ENCODE peak calls at places on chromosomes 4 and X, in seven cellular contexts. E is NB4, D is AG10803, M is choroid plexus epithelial cell, Q is cardiac fibroblast, H is astrocyte, J is lower lobe of right lung. A is an unnamed sample.

GRCh38 chr4:65971686-65972085 is 301.4 kb upstream of the EPHA5 start:
- DNase-seq in E (no peak), D (no peak), M (no peak), Q (no peak), H (no peak), J (no peak), A (no peak)

GRCh38 chrX:46628406-46629371 is 55.1 kb downstream of the CHST7 start:
- DNase-seq in E (peak), D (peak), M (peak), Q (peak), H (peak), J (peak), A (no peak)

GRCh38 chr4:55554453-55555030 is 7.8 kb upstream of the CLOCK start:
- DNase-seq in E (peak), D (peak), M (peak), Q (peak), H (no peak), J (no peak), A (peak)

GRCh38 chr4:165684177-165684870 is 188.7 kb upstream of the TLL1 start:
- DNase-seq in E (no peak), D (peak), M (peak), Q (peak), H (peak), J (no peak), A (peak)

GRCh38 chrX:124354648-124355047 is 8.3 kb downstream of the SH2D1A start:
- DNase-seq in E (no peak), D (no peak), M (no peak), Q (no peak), H (no peak), J (no peak), A (no peak)

GRCh38 chrX:123424546-123424945 is 240.5 kb downstream of the GRIA3 start:
- DNase-seq in E (no peak), D (peak), M (peak), Q (peak), H (peak), J (no peak), A (peak)

GRCh38 chr4:52037730-52038108 is 380 bp downstream of the SGCB start:
- DNase-seq in E (no peak), D (peak), M (peak), Q (peak), H (peak), J (no peak), A (peak)

GRCh38 chr4:99848576-99848975 is 31.9 kb downstream of the DAPP1 start:
- DNase-seq in E (no peak), D (no peak), M (no peak), Q (no peak), H (no peak), J (no peak), A (no peak)

GRCh38 chrX:7120578-7121219 is 26.8 kb upstream of the STS start:
- DNase-seq in E (no peak), D (no peak), M (peak), Q (peak), H (peak), J (no peak), A (peak)

GRCh38 chr4:52864816-52865215 is 2.7 kb downstream of the RASL11B start:
- DNase-seq in E (no peak), D (peak), M (peak), Q (peak), H (peak), J (no peak), A (no peak)

GRCh38 chr4:87073570-87074470 is 139.0 kb downstream of the AFF1 start:
- DNase-seq in E (no peak), D (no peak), M (no peak), Q (no peak), H (peak), J (peak), A (no peak)

GRCh38 chr4:25343671-25344070 is 31.1 kb downstream of the ZCCHC4 start:
- DNase-seq in E (no peak), D (peak), M (peak), Q (peak), H (peak), J (no peak), A (no peak)

GRCh38 chrX:23383411-23383810 is 48.8 kb downstream of the PTCHD1 start:
- DNase-seq in E (no peak), D (peak), M (peak), Q (peak), H (peak), J (no peak), A (peak)

GRCh38 chrX:131288738-131289511 is at the start of gene IGSF1:
- DNase-seq in E (peak), D (peak), M (peak), Q (peak), H (peak), J (no peak), A (peak)

GRCh38 chrX:11629593-11630211 is 36.0 kb downstream of the ARHGAP6 start:
- DNase-seq in E (no peak), D (peak), M (peak), Q (peak), H (peak), J (peak), A (peak)

GRCh38 chr4:136967069-136967468 is 565.2 kb downstream of the PCDH18 start:
- DNase-seq in E (no peak), D (no peak), M (no peak), Q (no peak), H (no peak), J (no peak), A (no peak)

DNA sequence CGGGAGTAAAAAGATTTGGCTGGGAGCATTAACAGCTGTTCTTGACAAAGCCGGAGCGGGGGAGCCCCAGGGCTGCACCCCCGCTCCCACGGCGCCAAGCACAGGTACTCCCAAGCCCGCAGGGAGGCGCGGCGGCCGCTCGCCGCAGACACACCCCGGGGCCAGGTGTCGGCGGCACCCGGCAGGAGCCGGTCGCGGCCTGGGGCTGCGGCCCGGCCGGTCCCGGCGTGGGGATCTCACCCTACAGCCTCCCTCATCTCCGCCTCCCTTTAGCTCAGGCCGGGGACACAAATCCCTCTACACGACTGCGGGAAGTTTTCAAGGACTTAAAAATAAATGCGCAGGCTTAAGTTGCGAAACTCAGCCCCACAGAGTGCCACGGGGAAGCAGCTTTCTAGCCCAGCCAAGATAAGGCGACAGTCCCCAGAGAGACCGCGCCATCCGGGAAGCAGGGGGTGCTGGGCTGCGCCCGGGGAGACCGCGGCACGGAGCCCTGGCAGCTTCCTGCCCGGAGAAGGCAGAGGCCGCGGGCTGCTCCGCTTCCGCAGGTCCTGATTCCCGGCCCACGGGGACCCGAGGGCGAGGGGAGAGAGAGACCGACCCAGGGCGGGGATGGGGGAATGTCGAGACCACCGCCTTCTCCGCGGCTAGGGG is 473 bp downstream of the SH3RF1 start:
- DNase-seq in E (peak), D (peak), M (no peak), Q (peak), H (peak), J (peak), A (peak)
- TF ChIP-seq CTCF in E (no peak), D (no peak), M (no peak), Q (no peak), H (no peak), J (no peak), A (no peak)

DNA sequence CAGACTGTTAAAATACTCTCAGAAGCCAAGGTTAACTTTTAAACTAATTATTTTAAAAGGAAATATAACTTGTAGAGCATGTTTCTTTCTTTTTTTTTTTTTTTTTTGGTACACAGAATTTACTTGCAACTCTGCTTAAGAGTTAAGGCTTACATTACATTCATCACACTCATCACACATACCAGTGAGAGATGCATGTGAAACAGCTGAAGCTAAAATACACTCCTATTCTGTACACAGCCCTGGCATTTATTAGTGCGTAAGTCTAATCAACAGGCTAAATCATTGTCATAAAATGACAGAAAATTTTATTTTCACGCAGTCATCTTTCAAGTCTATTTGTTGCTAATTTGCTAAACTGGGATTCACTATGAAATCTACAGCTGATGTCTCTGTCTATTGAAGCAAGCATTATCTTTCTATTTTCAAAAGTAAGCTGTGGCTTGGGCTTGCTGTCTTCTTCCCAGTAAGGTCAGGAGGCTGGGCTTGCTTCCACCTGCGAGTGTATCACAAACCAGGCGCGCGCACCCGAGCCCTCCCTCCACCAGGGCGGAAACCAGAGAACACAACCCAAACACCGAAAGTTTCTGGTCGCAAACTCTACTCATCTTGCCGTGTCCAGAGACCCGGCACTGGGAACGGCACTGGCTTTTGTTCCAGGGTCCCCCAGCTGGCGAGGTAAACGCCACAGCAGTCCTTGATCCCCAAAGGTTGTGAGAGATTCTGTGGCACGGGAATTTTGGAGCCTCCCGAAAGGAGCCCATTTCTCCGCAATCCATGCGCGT is 3.9 kb downstream of the MAML3 start:
- DNase-seq in E (peak), D (peak), M (peak), Q (peak), H (peak), J (peak), A (peak)
- TF ChIP-seq CTCF in E (no peak), D (peak), M (peak), Q (peak), H (no peak), J (no peak), A (no peak)

GRCh38 chr4:69025999-69026387 is 70.3 kb upstream of the UGT2B7 start:
- DNase-seq in E (no peak), D (no peak), M (no peak), Q (no peak), H (no peak), J (no peak), A (no peak)
- TF ChIP-seq CTCF in E (no peak), D (no peak), M (no peak), Q (no peak), H (no peak), J (no peak), A (no peak)

GRCh38 chr4:118014831-118015230 is 19.5 kb upstream of the NDST3 start:
- DNase-seq in E (no peak), D (no peak), M (no peak), Q (no peak), H (no peak), J (no peak), A (no peak)

DNA sequence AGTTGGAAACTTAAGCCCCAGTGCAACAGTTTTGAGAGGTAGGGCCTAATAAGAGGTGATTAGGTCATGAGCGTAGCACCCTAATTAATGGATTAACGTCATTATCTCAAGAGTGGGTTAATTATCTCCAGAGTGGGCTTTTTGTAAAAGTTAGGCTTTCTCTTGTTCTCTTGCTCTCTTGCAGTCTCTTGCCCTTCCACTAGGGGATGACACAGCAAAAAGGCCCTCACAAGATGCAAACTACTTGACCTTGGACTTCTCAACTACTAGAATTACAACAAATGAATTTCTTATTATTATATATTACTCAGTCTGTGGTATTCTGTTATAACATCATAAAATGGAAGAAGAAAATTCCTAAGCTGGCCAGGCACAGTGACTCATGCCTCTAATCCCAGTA is 22.1 kb upstream of the NDST3 start:
- DNase-seq in E (no peak), D (no peak), M (no peak), Q (no peak), H (no peak), J (no peak), A (no peak)
- TF ChIP-seq CTCF in E (peak), D (no peak), M (peak), Q (peak), H (peak), J (no peak), A (no peak)

DNA sequence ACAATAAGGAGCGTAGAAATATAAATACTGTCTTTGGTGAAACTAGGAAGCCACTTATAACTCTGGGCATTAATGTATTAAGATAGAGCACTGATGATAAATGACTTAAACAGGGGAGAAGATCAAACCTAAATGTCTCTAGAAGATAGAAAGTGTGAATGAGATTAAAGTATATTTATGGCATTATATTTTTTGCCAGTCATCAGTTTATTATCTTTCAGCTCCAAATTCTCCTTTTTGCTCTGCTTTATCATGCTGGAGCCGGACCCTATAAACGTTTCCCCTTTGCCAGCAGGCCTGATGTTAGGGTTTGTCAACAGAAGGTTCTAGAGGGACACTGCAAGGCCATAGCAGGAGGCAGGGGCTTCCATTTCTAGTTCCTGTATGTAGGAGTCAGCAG is 76.4 kb downstream of the TBC1D19 start:
- DNase-seq in E (no peak), D (no peak), M (no peak), Q (no peak), H (no peak), J (no peak), A (no peak)
- TF ChIP-seq CTCF in E (no peak), D (no peak), M (no peak), Q (no peak), H (no peak), J (no peak), A (no peak)

GRCh38 chrX:34338046-34338445 is 205.9 kb upstream of the FAM47A start:
- DNase-seq in E (no peak), D (no peak), M (no peak), Q (no peak), H (no peak), J (no peak), A (no peak)

GRCh38 chrX:34332336-34332735 is 200.2 kb upstream of the FAM47A start:
- DNase-seq in E (peak), D (no peak), M (peak), Q (peak), H (no peak), J (no peak), A (peak)
- TF ChIP-seq CTCF in E (peak), D (no peak), M (peak), Q (peak), H (no peak), J (peak), A (peak)

DNA sequence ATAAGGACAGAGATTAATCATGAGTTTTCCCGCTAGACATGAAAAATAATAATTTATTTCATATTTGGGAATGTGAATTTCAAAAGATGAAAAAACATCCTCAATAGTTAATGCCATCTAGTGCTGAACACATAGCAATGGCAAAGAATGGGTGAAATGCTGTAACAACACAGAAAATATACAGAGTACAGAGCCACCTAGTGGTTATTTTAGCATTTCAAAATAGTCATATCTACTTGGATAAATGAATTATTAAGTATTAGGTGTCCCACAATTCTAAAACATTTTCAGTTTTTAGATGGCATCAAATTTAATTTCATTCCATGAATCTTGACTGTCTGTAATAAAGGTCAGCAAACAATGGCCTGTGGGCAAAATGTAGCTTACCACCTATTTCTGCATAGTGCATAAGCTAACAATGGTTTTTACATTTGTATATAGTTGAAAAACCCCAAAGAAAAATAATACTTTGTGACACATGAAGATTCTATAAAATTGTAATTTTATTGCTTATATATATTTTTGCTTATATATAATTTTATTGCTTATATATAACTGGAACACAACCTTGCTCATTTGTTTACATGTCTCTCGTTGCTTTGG is 99.3 kb upstream of the FAM47C start:
- DNase-seq in E (peak), D (peak), M (peak), Q (peak), H (peak), J (no peak), A (peak)
- TF ChIP-seq CTCF in E (peak), D (peak), M (peak), Q (peak), H (peak), J (peak), A (peak)

GRCh38 chrX:77510007-77510406 is 62.8 kb downstream of the FGF16 start:
- DNase-seq in E (no peak), D (no peak), M (no peak), Q (peak), H (no peak), J (no peak), A (no peak)
- TF ChIP-seq CTCF in E (no peak), D (no peak), M (no peak), Q (no peak), H (no peak), J (no peak), A (no peak)

GRCh38 chrX:117989512-117989911 is 127.1 kb downstream of the KLHL13 start:
- DNase-seq in E (no peak), D (no peak), M (no peak), Q (no peak), H (peak), J (no peak), A (no peak)

GRCh38 chrX:117982702-117983392 is 133.8 kb downstream of the KLHL13 start:
- DNase-seq in E (no peak), D (no peak), M (no peak), Q (no peak), H (no peak), J (no peak), A (no peak)

GRCh38 chrX:117990438-117990837 is 126.2 kb downstream of the KLHL13 start:
- DNase-seq in E (no peak), D (no peak), M (no peak), Q (no peak), H (peak), J (no peak), A (peak)

GRCh38 chrX:117987376-117987775 is 129.2 kb downstream of the KLHL13 start:
- DNase-seq in E (no peak), D (no peak), M (no peak), Q (no peak), H (peak), J (no peak), A (no peak)

GRCh38 chrX:117985241-117985640 is 131.4 kb downstream of the KLHL13 start:
- DNase-seq in E (peak), D (no peak), M (no peak), Q (no peak), H (no peak), J (no peak), A (no peak)
- TF ChIP-seq CTCF in E (peak), D (no peak), M (no peak), Q (no peak), H (no peak), J (no peak), A (no peak)

GRCh38 chr4:92952426-92952825 is 648.7 kb downstream of the GRID2 start:
- DNase-seq in E (no peak), D (no peak), M (no peak), Q (no peak), H (no peak), J (no peak), A (peak)
- TF ChIP-seq CTCF in E (no peak), D (no peak), M (no peak), Q (no peak), H (no peak), J (no peak), A (no peak)

A was measured in MCF 10A.